ENCODE peak calls at places on chromosomes 13 and 19, in five cellular contexts. One of them, this sample, is unnamed.

GRCh38 chr13:40518481-40518882 is 148.0 kb downstream of the FOXO1 start:
- DNase-seq in fibroblast of lung: peak
- DNase-seq in LoVo: peak
- DNase-seq in CD8-positive, alpha-beta T cell: peak
- DNase-seq in NCI-H2171 treated with DMSO at 0.1 percent for 48 hours: peak
- DNase-seq in this sample: peak

GRCh38 chr19:55447421-55448174 is 4.5 kb upstream of the SHISA7 start:
- DNase-seq in CD8-positive, alpha-beta T cell: no peak
- DNase-seq in NCI-H2171 treated with DMSO at 0.1 percent for 48 hours: peak
- DNase-seq in LoVo: peak
- DNase-seq in fibroblast of lung: no peak
- DNase-seq in this sample: no peak

GRCh38 chr19:18290250-18291018 is 9.0 kb upstream of the JUND start:
- DNase-seq in LoVo: no peak
- DNase-seq in CD8-positive, alpha-beta T cell: peak
- DNase-seq in NCI-H2171 treated with DMSO at 0.1 percent for 48 hours: no peak
- DNase-seq in fibroblast of lung: peak
- DNase-seq in this sample: no peak

GRCh38 chr13:40508112-40508511 is 158.3 kb downstream of the FOXO1 start:
- DNase-seq in fibroblast of lung: peak
- DNase-seq in CD8-positive, alpha-beta T cell: no peak
- DNase-seq in LoVo: no peak
- DNase-seq in NCI-H2171 treated with DMSO at 0.1 percent for 48 hours: no peak
- DNase-seq in this sample: peak

GRCh38 chr19:10431943-10432735 is 11.8 kb downstream of the PDE4A start:
- DNase-seq in CD8-positive, alpha-beta T cell: peak
- DNase-seq in NCI-H2171 treated with DMSO at 0.1 percent for 48 hours: peak
- DNase-seq in fibroblast of lung: peak
- DNase-seq in LoVo: no peak
- DNase-seq in this sample: no peak

GRCh38 chr13:84903391-84903790 is 895.8 kb downstream of the SLITRK6 start:
- DNase-seq in CD8-positive, alpha-beta T cell: no peak
- DNase-seq in LoVo: no peak
- DNase-seq in fibroblast of lung: no peak
- DNase-seq in NCI-H2171 treated with DMSO at 0.1 percent for 48 hours: no peak
- DNase-seq in this sample: no peak

GRCh38 chr13:21053231-21053630 is 8.2 kb downstream of the LATS2 start:
- DNase-seq in fibroblast of lung: no peak
- DNase-seq in CD8-positive, alpha-beta T cell: no peak
- DNase-seq in NCI-H2171 treated with DMSO at 0.1 percent for 48 hours: peak
- DNase-seq in LoVo: no peak
- DNase-seq in this sample: no peak

GRCh38 chr19:58538257-58539168 is 5.4 kb upstream of the TRIM28 start:
- DNase-seq in LoVo: no peak
- DNase-seq in fibroblast of lung: no peak
- DNase-seq in CD8-positive, alpha-beta T cell: peak
- DNase-seq in NCI-H2171 treated with DMSO at 0.1 percent for 48 hours: peak
- DNase-seq in this sample: no peak

GRCh38 chr19:13920940-13921744 is 15.1 kb downstream of the CC2D1A start:
- DNase-seq in CD8-positive, alpha-beta T cell: peak
- DNase-seq in fibroblast of lung: peak
- DNase-seq in LoVo: no peak
- DNase-seq in NCI-H2171 treated with DMSO at 0.1 percent for 48 hours: peak
- DNase-seq in this sample: peak

GRCh38 chr19:39157275-39157996 is 31.9 kb downstream of the PAK4 start:
- DNase-seq in CD8-positive, alpha-beta T cell: no peak
- DNase-seq in LoVo: no peak
- DNase-seq in NCI-H2171 treated with DMSO at 0.1 percent for 48 hours: no peak
- DNase-seq in fibroblast of lung: peak
- DNase-seq in this sample: peak

GRCh38 chr13:112161441-112162301 is 94.7 kb downstream of the SOX1 start:
- DNase-seq in CD8-positive, alpha-beta T cell: no peak
- DNase-seq in NCI-H2171 treated with DMSO at 0.1 percent for 48 hours: no peak
- DNase-seq in LoVo: no peak
- DNase-seq in fibroblast of lung: no peak
- DNase-seq in this sample: no peak

GRCh38 chr19:18391509-18392075 is 5.6 kb downstream of the GDF15 start:
- DNase-seq in fibroblast of lung: no peak
- DNase-seq in LoVo: no peak
- DNase-seq in CD8-positive, alpha-beta T cell: no peak
- DNase-seq in NCI-H2171 treated with DMSO at 0.1 percent for 48 hours: no peak
- DNase-seq in this sample: no peak

This sample was measured in astrocyte.